ENCODE peak calls at places on chromosomes 16 and 17, in ten cellular contexts. One of them, this sample, is unnamed.

GRCh38 chr17:70426752-70427151 is 257.4 kb downstream of the KCNJ2 start:
- DNase-seq in cardiac fibroblast: no peak
- DNase-seq in cardiac muscle cell: no peak
- DNase-seq in body of pancreas: no peak
- DNase-seq in mucosa of descending colon: no peak
- DNase-seq in IMR-90: no peak
- DNase-seq in Calu3: no peak
- DNase-seq in HCT116: no peak
- DNase-seq in GM13977: no peak
- DNase-seq in fibroblast of the aortic adventitia: no peak
- DNase-seq in this sample: no peak

GRCh38 chr16:19898166-19898565 is 13.5 kb upstream of the GPRC5B start:
- DNase-seq in cardiac fibroblast: no peak
- DNase-seq in GM13977: no peak
- DNase-seq in mucosa of descending colon: no peak
- DNase-seq in body of pancreas: no peak
- DNase-seq in fibroblast of the aortic adventitia: no peak
- DNase-seq in HCT116: no peak
- DNase-seq in cardiac muscle cell: no peak
- DNase-seq in IMR-90: no peak
- DNase-seq in Calu3: no peak
- DNase-seq in this sample: no peak

GRCh38 chr17:67478266-67479118 is 101.4 kb downstream of the PITPNC1 start:
- DNase-seq in IMR-90: no peak
- DNase-seq in HCT116: no peak
- DNase-seq in cardiac fibroblast: no peak
- DNase-seq in Calu3: no peak
- DNase-seq in fibroblast of the aortic adventitia: no peak
- DNase-seq in mucosa of descending colon: no peak
- DNase-seq in GM13977: no peak
- DNase-seq in cardiac muscle cell: no peak
- DNase-seq in body of pancreas: no peak
- DNase-seq in this sample: no peak

GRCh38 chr17:31144427-31144826 is 49.6 kb downstream of the NF1 start:
- DNase-seq in cardiac muscle cell: no peak
- DNase-seq in GM13977: no peak
- DNase-seq in mucosa of descending colon: no peak
- DNase-seq in HCT116: no peak
- DNase-seq in fibroblast of the aortic adventitia: no peak
- DNase-seq in Calu3: no peak
- DNase-seq in cardiac fibroblast: no peak
- DNase-seq in body of pancreas: no peak
- DNase-seq in IMR-90: no peak
- DNase-seq in this sample: no peak

GRCh38 chr16:49488336-49488735 is 114.7 kb downstream of the C16orf78 start:
- DNase-seq in mucosa of descending colon: no peak
- DNase-seq in fibroblast of the aortic adventitia: no peak
- DNase-seq in IMR-90: no peak
- DNase-seq in cardiac muscle cell: no peak
- DNase-seq in Calu3: no peak
- DNase-seq in HCT116: no peak
- DNase-seq in cardiac fibroblast: no peak
- DNase-seq in GM13977: no peak
- DNase-seq in body of pancreas: no peak
- DNase-seq in this sample: no peak

GRCh38 chr17:44912763-44913544 is 2.3 kb downstream of the GFAP start:
- DNase-seq in HCT116: no peak
- DNase-seq in cardiac fibroblast: no peak
- DNase-seq in mucosa of descending colon: peak
- DNase-seq in body of pancreas: no peak
- DNase-seq in Calu3: no peak
- DNase-seq in cardiac muscle cell: no peak
- DNase-seq in fibroblast of the aortic adventitia: no peak
- DNase-seq in GM13977: peak
- DNase-seq in IMR-90: no peak
- DNase-seq in this sample: no peak

GRCh38 chr17:77475012-77475976 is 334.5 kb downstream of the SEC14L1 start:
- DNase-seq in cardiac fibroblast: peak
- DNase-seq in HCT116: no peak
- DNase-seq in fibroblast of the aortic adventitia: peak
- DNase-seq in mucosa of descending colon: no peak
- DNase-seq in GM13977: no peak
- DNase-seq in Calu3: no peak
- DNase-seq in cardiac muscle cell: peak
- DNase-seq in IMR-90: peak
- DNase-seq in body of pancreas: no peak
- DNase-seq in this sample: no peak

GRCh38 chr17:37527249-37527851 is 37.7 kb downstream of the DUSP14 start:
- DNase-seq in body of pancreas: no peak
- DNase-seq in mucosa of descending colon: no peak
- DNase-seq in Calu3: peak
- DNase-seq in GM13977: peak
- DNase-seq in fibroblast of the aortic adventitia: peak
- DNase-seq in IMR-90: peak
- DNase-seq in cardiac muscle cell: peak
- DNase-seq in HCT116: peak
- DNase-seq in cardiac fibroblast: peak
- DNase-seq in this sample: no peak

GRCh38 chr16:25009822-25010221 is 5.3 kb downstream of the ARHGAP17 start:
- DNase-seq in body of pancreas: no peak
- DNase-seq in cardiac muscle cell: peak
- DNase-seq in fibroblast of the aortic adventitia: no peak
- DNase-seq in mucosa of descending colon: no peak
- DNase-seq in GM13977: no peak
- DNase-seq in IMR-90: peak
- DNase-seq in HCT116: no peak
- DNase-seq in cardiac fibroblast: no peak
- DNase-seq in Calu3: no peak
- DNase-seq in this sample: no peak

GRCh38 chr17:16439303-16439791 is 24.0 kb downstream of the TRPV2 start:
- DNase-seq in GM13977: no peak
- DNase-seq in HCT116: no peak
- DNase-seq in cardiac muscle cell: peak
- DNase-seq in cardiac fibroblast: no peak
- DNase-seq in body of pancreas: no peak
- DNase-seq in Calu3: no peak
- DNase-seq in fibroblast of the aortic adventitia: peak
- DNase-seq in IMR-90: no peak
- DNase-seq in mucosa of descending colon: no peak
- DNase-seq in this sample: no peak

GRCh38 chr17:78390241-78391050 is 12.0 kb downstream of the PGS1 start:
- DNase-seq in Calu3: no peak
- DNase-seq in mucosa of descending colon: no peak
- DNase-seq in HCT116: no peak
- DNase-seq in IMR-90: peak
- DNase-seq in cardiac muscle cell: peak
- DNase-seq in GM13977: no peak
- DNase-seq in fibroblast of the aortic adventitia: peak
- DNase-seq in cardiac fibroblast: peak
- DNase-seq in body of pancreas: no peak
- DNase-seq in this sample: peak

GRCh38 chr17:32567086-32567485 is 80.3 kb downstream of the CDK5R1 start:
- DNase-seq in IMR-90: no peak
- DNase-seq in fibroblast of the aortic adventitia: no peak
- DNase-seq in Calu3: no peak
- DNase-seq in mucosa of descending colon: no peak
- DNase-seq in GM13977: no peak
- DNase-seq in cardiac muscle cell: no peak
- DNase-seq in body of pancreas: no peak
- DNase-seq in HCT116: no peak
- DNase-seq in cardiac fibroblast: no peak
- DNase-seq in this sample: no peak

GRCh38 chr17:76497979-76498885 is 3.0 kb downstream of the RHBDF2 start:
- DNase-seq in GM13977: no peak
- DNase-seq in Calu3: no peak
- DNase-seq in fibroblast of the aortic adventitia: peak
- DNase-seq in cardiac fibroblast: peak
- DNase-seq in IMR-90: peak
- DNase-seq in mucosa of descending colon: peak
- DNase-seq in cardiac muscle cell: peak
- DNase-seq in body of pancreas: peak
- DNase-seq in HCT116: no peak
- DNase-seq in this sample: peak

GRCh38 chr17:58575511-58575910 is 61.1 kb upstream of the MTMR4 start:
- DNase-seq in IMR-90: peak
- DNase-seq in mucosa of descending colon: no peak
- DNase-seq in Calu3: peak
- DNase-seq in cardiac fibroblast: peak
- DNase-seq in HCT116: peak
- DNase-seq in body of pancreas: no peak
- DNase-seq in GM13977: no peak
- DNase-seq in cardiac muscle cell: peak
- DNase-seq in fibroblast of the aortic adventitia: peak
- DNase-seq in this sample: peak

GRCh38 chr17:13306310-13306962 is 288.6 kb upstream of the ELAC2 start:
- DNase-seq in IMR-90: peak
- DNase-seq in cardiac muscle cell: peak
- DNase-seq in body of pancreas: peak
- DNase-seq in mucosa of descending colon: no peak
- DNase-seq in GM13977: no peak
- DNase-seq in fibroblast of the aortic adventitia: peak
- DNase-seq in HCT116: peak
- DNase-seq in cardiac fibroblast: peak
- DNase-seq in Calu3: no peak
- DNase-seq in this sample: peak

DNA sequence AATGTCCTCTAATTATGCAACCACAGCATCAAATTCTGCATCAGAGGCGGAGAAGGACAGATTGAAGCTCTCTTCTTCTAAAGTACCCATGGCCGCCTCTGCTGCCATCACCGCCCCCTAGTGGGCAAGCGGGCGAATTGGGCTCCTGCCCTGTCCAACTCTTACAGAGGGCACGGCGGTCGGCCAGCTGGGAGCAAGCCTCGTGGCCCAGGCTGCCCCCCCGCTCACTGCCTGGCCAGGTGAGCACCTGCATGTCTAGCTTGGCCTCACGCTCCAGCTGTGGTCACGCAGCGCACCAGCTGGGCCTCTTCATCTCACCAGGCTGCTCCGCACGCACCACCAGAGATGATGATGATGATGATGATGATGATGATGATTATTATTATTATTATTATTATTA is 146.1 kb upstream of the TOM1L1 start:
- DNase-seq in HCT116: peak
- DNase-seq in mucosa of descending colon: no peak
- DNase-seq in cardiac fibroblast: no peak
- DNase-seq in IMR-90: no peak
- DNase-seq in GM13977: no peak
- DNase-seq in body of pancreas: no peak
- DNase-seq in Calu3: no peak
- DNase-seq in fibroblast of the aortic adventitia: no peak
- DNase-seq in cardiac muscle cell: no peak
- DNase-seq in this sample: no peak
- TF ChIP-seq CTCF in HCT116: peak
- TF ChIP-seq CTCF in mucosa of descending colon: no peak
- TF ChIP-seq CTCF in cardiac fibroblast: no peak
- TF ChIP-seq CTCF in IMR-90: no peak
- TF ChIP-seq CTCF in GM13977: peak
- TF ChIP-seq CTCF in body of pancreas: no peak
- TF ChIP-seq CTCF in Calu3: no peak
- TF ChIP-seq CTCF in fibroblast of the aortic adventitia: no peak
- TF ChIP-seq CTCF in cardiac muscle cell: no peak
- TF ChIP-seq CTCF in this sample: no peak

GRCh38 chr17:75487351-75488070 is 27.8 kb downstream of the CASKIN2 start:
- DNase-seq in GM13977: peak
- DNase-seq in body of pancreas: peak
- DNase-seq in cardiac muscle cell: peak
- DNase-seq in cardiac fibroblast: peak
- DNase-seq in IMR-90: no peak
- DNase-seq in Calu3: no peak
- DNase-seq in mucosa of descending colon: no peak
- DNase-seq in HCT116: no peak
- DNase-seq in fibroblast of the aortic adventitia: no peak
- DNase-seq in this sample: no peak
- TF ChIP-seq CTCF in GM13977: no peak
- TF ChIP-seq CTCF in body of pancreas: no peak
- TF ChIP-seq CTCF in cardiac muscle cell: no peak
- TF ChIP-seq CTCF in cardiac fibroblast: no peak
- TF ChIP-seq CTCF in IMR-90: peak
- TF ChIP-seq CTCF in Calu3: no peak
- TF ChIP-seq CTCF in mucosa of descending colon: no peak
- TF ChIP-seq CTCF in HCT116: no peak
- TF ChIP-seq CTCF in fibroblast of the aortic adventitia: no peak
- TF ChIP-seq CTCF in this sample: no peak

GRCh38 chr17:17983776-17984175 is 11.1 kb downstream of the DRC3 start:
- DNase-seq in GM13977: no peak
- DNase-seq in HCT116: no peak
- DNase-seq in cardiac muscle cell: no peak
- DNase-seq in body of pancreas: no peak
- DNase-seq in IMR-90: no peak
- DNase-seq in cardiac fibroblast: no peak
- DNase-seq in mucosa of descending colon: no peak
- DNase-seq in fibroblast of the aortic adventitia: no peak
- DNase-seq in Calu3: no peak
- DNase-seq in this sample: no peak

GRCh38 chr17:17987187-17987896 is 14.7 kb downstream of the DRC3 start:
- DNase-seq in HCT116: no peak
- DNase-seq in Calu3: no peak
- DNase-seq in body of pancreas: no peak
- DNase-seq in fibroblast of the aortic adventitia: no peak
- DNase-seq in cardiac fibroblast: no peak
- DNase-seq in mucosa of descending colon: no peak
- DNase-seq in cardiac muscle cell: no peak
- DNase-seq in GM13977: no peak
- DNase-seq in IMR-90: no peak
- DNase-seq in this sample: no peak

GRCh38 chr17:17983376-17983775 is 10.7 kb downstream of the DRC3 start:
- DNase-seq in body of pancreas: peak
- DNase-seq in mucosa of descending colon: no peak
- DNase-seq in GM13977: no peak
- DNase-seq in Calu3: no peak
- DNase-seq in IMR-90: no peak
- DNase-seq in fibroblast of the aortic adventitia: no peak
- DNase-seq in cardiac fibroblast: no peak
- DNase-seq in cardiac muscle cell: no peak
- DNase-seq in HCT116: no peak
- DNase-seq in this sample: no peak

GRCh38 chr17:17985153-17985552 is 12.5 kb downstream of the DRC3 start:
- DNase-seq in cardiac fibroblast: no peak
- DNase-seq in fibroblast of the aortic adventitia: no peak
- DNase-seq in Calu3: no peak
- DNase-seq in body of pancreas: no peak
- DNase-seq in IMR-90: no peak
- DNase-seq in mucosa of descending colon: no peak
- DNase-seq in HCT116: no peak
- DNase-seq in cardiac muscle cell: no peak
- DNase-seq in GM13977: no peak
- DNase-seq in this sample: no peak

GRCh38 chr17:17985555-17985954 is 12.9 kb downstream of the DRC3 start:
- DNase-seq in Calu3: no peak
- DNase-seq in cardiac muscle cell: peak
- DNase-seq in IMR-90: no peak
- DNase-seq in body of pancreas: no peak
- DNase-seq in cardiac fibroblast: no peak
- DNase-seq in fibroblast of the aortic adventitia: no peak
- DNase-seq in mucosa of descending colon: no peak
- DNase-seq in GM13977: no peak
- DNase-seq in HCT116: no peak
- DNase-seq in this sample: no peak
- TF ChIP-seq CTCF in Calu3: no peak
- TF ChIP-seq CTCF in cardiac muscle cell: peak
- TF ChIP-seq CTCF in IMR-90: peak
- TF ChIP-seq CTCF in body of pancreas: no peak
- TF ChIP-seq CTCF in cardiac fibroblast: peak
- TF ChIP-seq CTCF in fibroblast of the aortic adventitia: peak
- TF ChIP-seq CTCF in mucosa of descending colon: no peak
- TF ChIP-seq CTCF in GM13977: peak
- TF ChIP-seq CTCF in HCT116: peak
- TF ChIP-seq CTCF in this sample: peak

GRCh38 chr16:68328860-68329370 is 18.1 kb downstream of the PRMT7 start:
- DNase-seq in body of pancreas: no peak
- DNase-seq in HCT116: no peak
- DNase-seq in mucosa of descending colon: no peak
- DNase-seq in fibroblast of the aortic adventitia: no peak
- DNase-seq in cardiac fibroblast: no peak
- DNase-seq in cardiac muscle cell: no peak
- DNase-seq in Calu3: no peak
- DNase-seq in GM13977: no peak
- DNase-seq in IMR-90: no peak
- DNase-seq in this sample: no peak
- TF ChIP-seq CTCF in body of pancreas: no peak
- TF ChIP-seq CTCF in HCT116: no peak
- TF ChIP-seq CTCF in mucosa of descending colon: no peak
- TF ChIP-seq CTCF in fibroblast of the aortic adventitia: no peak
- TF ChIP-seq CTCF in cardiac fibroblast: no peak
- TF ChIP-seq CTCF in cardiac muscle cell: no peak
- TF ChIP-seq CTCF in Calu3: no peak
- TF ChIP-seq CTCF in GM13977: no peak
- TF ChIP-seq CTCF in IMR-90: no peak
- TF ChIP-seq CTCF in this sample: no peak